ENCODE peak calls at places on chromosomes 12 and 14, in nine cellular contexts. X is stimulated activated CD4-positive, alpha-beta T cell treated with anti-CD3 and anti-CD28 coated beads, Interleukin-12 subunit alpha, Interleukin-12 subunit beta, amount 100 ng/mL, for 24 hours; I is cardiac septum; Z is HT1080; M is AG08395; K is AG04450; Y is brain microvascular endothelial cell; O is GM23338; U is left cardiac atrium. E is an unnamed sample.

GRCh38 chr14:103056322-103057027 is 874 bp downstream of the CDC42BPB start:
- DNase-seq in Z (peak; percentile 56), Y (peak; percentile 61), I (peak; percentile 82), K (no peak), O (peak; percentile 82), X (no peak), M (peak; percentile 78), U (peak; percentile 90), E (peak; percentile 9)

GRCh38 chr12:131104464-131105350 is 151.0 kb downstream of the ADGRD1 start:
- DNase-seq in K (peak; percentile 1), U (peak; percentile 86), M (peak; percentile 83), X (peak; percentile 87), Y (peak; percentile 63), O (peak; percentile 91), I (peak; percentile 89), Z (peak; percentile 42), E (peak; percentile 4)

GRCh38 chr14:66717571-66718140 is 209.7 kb downstream of the GPHN start:
- DNase-seq in M (no peak), U (no peak), Y (no peak), O (no peak), Z (no peak), I (no peak), K (no peak), X (no peak), E (no peak)

GRCh38 chr14:32370720-32371119 is 41.6 kb downstream of the AKAP6 start:
- DNase-seq in Y (no peak), M (peak; percentile 79), O (no peak), I (no peak), U (no peak), Z (peak; percentile 89), X (no peak), K (peak; percentile 43), E (peak; percentile 31)

GRCh38 chr12:14219156-14219555 is 146.3 kb upstream of the ATF7IP start:
- DNase-seq in X (no peak), K (no peak), M (no peak), Z (no peak), I (no peak), U (no peak), O (no peak), Y (no peak), E (no peak)

GRCh38 chr14:78997811-78998210 is 827.6 kb downstream of the NRXN3 start:
- DNase-seq in I (no peak), X (no peak), O (no peak), K (peak; percentile 26), Y (peak; percentile 62), M (no peak), Z (no peak), U (peak; percentile 20), E (peak; percentile 68)

GRCh38 chr14:42806909-42807315 is 1200.2 kb downstream of the LRFN5 start:
- DNase-seq in K (peak; percentile 94), Y (no peak), U (no peak), X (no peak), I (no peak), Z (peak; percentile 20), M (no peak), O (no peak), E (peak; percentile 72)

GRCh38 chr14:22143360-22143759 is 445.7 kb downstream of the DAD1 start:
- DNase-seq in M (no peak), I (no peak), X (no peak), Z (no peak), Y (no peak), O (no peak), K (no peak), U (no peak), E (no peak)

GRCh38 chr14:29215853-29216252 is 449.3 kb downstream of the FOXG1 start:
- DNase-seq in K (no peak), Z (no peak), X (no peak), I (no peak), M (no peak), O (no peak), U (no peak), Y (no peak), E (no peak)

GRCh38 chr12:95986635-95987535 is 9.3 kb downstream of the HAL start:
- DNase-seq in K (no peak), X (no peak), Y (no peak), Z (no peak), O (peak; percentile 52), M (no peak), I (no peak), U (no peak), E (no peak)

GRCh38 chr12:124422570-124423523 is 128.0 kb downstream of the RFLNA start:
- DNase-seq in X (no peak), K (peak; percentile 84), Z (peak; percentile 88), M (peak; percentile 95), Y (peak; percentile 75), I (peak; percentile 93), U (peak; percentile 96), O (no peak), E (peak; percentile 86)

GRCh38 chr12:2185751-2186341 is 133.1 kb downstream of the CACNA1C start:
- DNase-seq in O (no peak), X (no peak), U (no peak), M (no peak), K (no peak), I (peak; percentile 70), Y (no peak), Z (no peak), E (no peak)

GRCh38 chr12:43988838-43989560 is 153.1 kb downstream of the TMEM117 start:
- DNase-seq in U (no peak), X (no peak), Z (peak; percentile 48), O (no peak), K (no peak), Y (no peak), M (no peak), I (no peak), E (no peak)

GRCh38 chr14:99118046-99118721 is 153.8 kb downstream of the BCL11B start:
- DNase-seq in U (no peak), I (no peak), Y (no peak), M (no peak), K (no peak), X (no peak), Z (no peak), O (peak; percentile 84), E (no peak)

GRCh38 chr14:102838531-102838930 is 61.3 kb downstream of the TRAF3 start:
- DNase-seq in Y (no peak), X (no peak), Z (no peak), U (no peak), K (no peak), M (no peak), I (no peak), O (peak; percentile 62), E (no peak)

GRCh38 chr14:91509083-91509877 is 830 bp downstream of the PPP4R3A start:
- DNase-seq in Y (no peak), O (peak; percentile 56), X (peak; percentile 18), I (peak; percentile 77), U (peak; percentile 37), Z (peak; percentile 24), K (no peak), M (peak; percentile 19), E (no peak)